ENCODE peak calls at places on chromosomes 13 and 19, in four cellular contexts. J, D, H and L are unnamed samples.

GRCh38 chr19:55670280-55671053 is 4.6 kb upstream of the EPN1 start:
- DNase-seq in J (no peak), D (peak), H (no peak), L (no peak)

GRCh38 chr19:48543121-48543710 is 8.8 kb upstream of the SULT2B1 start:
- DNase-seq in J (no peak), D (no peak), H (no peak), L (peak)

GRCh38 chr13:68982961-68983619 is 1124.5 kb upstream of the ATXN8OS start:
- DNase-seq in J (no peak), D (no peak), H (no peak), L (no peak)

GRCh38 chr13:111883571-111884343 is 183.2 kb upstream of the SOX1 start:
- DNase-seq in J (no peak), D (no peak), H (no peak), L (no peak)

GRCh38 chr19:35521124-35521743 is 6.9 kb downstream of the SBSN start:
- DNase-seq in J (no peak), D (no peak), H (no peak), L (no peak)

GRCh38 chr13:110228936-110229904 is 77.7 kb downstream of the COL4A1 start:
- DNase-seq in J (no peak), D (no peak), H (no peak), L (peak)

GRCh38 chr13:41544824-41545707 is 87.7 kb downstream of the RGCC start:
- DNase-seq in J (no peak), D (no peak), H (no peak), L (peak)

GRCh38 chr19:39253374-39254149 is 4.9 kb upstream of the IFNL4 start:
- DNase-seq in J (no peak), D (no peak), H (no peak), L (no peak)

GRCh38 chr13:75195479-75196111 is 286.4 kb downstream of the TBC1D4 start:
- DNase-seq in J (no peak), D (no peak), H (no peak), L (peak)

DNA sequence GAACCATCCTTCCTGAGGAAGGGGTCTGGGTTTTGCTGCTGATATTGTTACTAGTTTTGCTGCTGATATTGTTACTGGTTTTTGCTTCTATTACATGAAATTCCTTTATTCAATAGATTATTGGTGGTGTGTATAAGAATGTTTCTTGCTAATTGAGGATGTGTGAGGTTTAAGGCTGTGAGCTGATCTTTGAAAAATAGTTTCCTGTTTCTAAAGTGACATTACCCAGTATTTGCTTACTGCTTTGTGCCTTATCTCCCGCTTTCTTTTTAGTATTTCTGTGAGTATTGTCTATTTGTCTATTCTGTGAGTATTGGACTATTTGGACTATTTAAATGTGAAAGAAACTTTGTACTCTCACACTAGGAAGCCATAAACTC is 38.2 kb upstream of the C1QTNF9 start:
- DNase-seq in J (no peak), D (no peak), H (no peak), L (no peak)
- H3K4me3 ChIP-seq in J (no peak), D (no peak), H (peak), L (peak)

DNA sequence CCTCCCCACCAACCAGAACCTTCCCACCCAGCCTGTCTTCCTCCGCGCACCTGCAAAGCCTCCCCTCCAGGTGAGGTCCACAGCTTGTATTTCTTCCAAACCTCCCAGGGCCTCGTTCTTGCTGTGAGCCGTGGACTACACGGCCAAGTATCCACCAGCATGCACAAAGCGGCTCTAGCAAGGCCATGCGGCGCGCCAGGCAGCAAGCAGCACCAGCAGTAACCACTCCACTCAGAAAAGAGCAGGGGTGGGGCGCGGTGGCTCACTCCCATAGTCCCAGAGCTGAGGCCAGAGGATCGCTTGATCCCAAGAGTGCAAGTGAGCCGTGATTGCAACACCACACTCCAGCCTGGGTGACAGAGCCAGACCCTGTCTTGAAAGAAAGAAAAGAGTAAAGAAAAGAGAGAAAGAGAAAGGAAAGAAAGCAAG is 4.7 kb downstream of the CCDC8 start:
- DNase-seq in J (no peak), D (no peak), H (no peak), L (no peak)
- H3K4me3 ChIP-seq in J (no peak), D (no peak), H (peak), L (no peak)

GRCh38 chr13:74129500-74130144 is 4.6 kb downstream of the KLF12 start:
- DNase-seq in J (no peak), D (no peak), H (no peak), L (peak)
- H3K4me3 ChIP-seq in J (no peak), D (no peak), H (no peak), L (no peak)

GRCh38 chr19:46488551-46488950 is 7.1 kb downstream of the PNMA8B start:
- DNase-seq in J (no peak), D (no peak), H (no peak), L (no peak)

GRCh38 chr19:46486358-46486757 is 9.3 kb downstream of the PNMA8B start:
- DNase-seq in J (no peak), D (no peak), H (no peak), L (no peak)

GRCh38 chr19:46489445-46490272 is 6.0 kb downstream of the PNMA8B start:
- DNase-seq in J (no peak), D (peak), H (no peak), L (peak)

GRCh38 chr19:46487178-46487801 is 8.4 kb downstream of the PNMA8B start:
- DNase-seq in J (no peak), D (no peak), H (no peak), L (peak)

GRCh38 chr19:46487802-46488445 is 7.7 kb downstream of the PNMA8B start:
- DNase-seq in J (no peak), D (peak), H (no peak), L (peak)
- H3K4me3 ChIP-seq in J (peak), D (no peak), H (peak), L (peak)

GRCh38 chr19:45785097-45785496 is 2.8 kb upstream of the DMPK start:
- DNase-seq in J (no peak), D (no peak), H (no peak), L (no peak)

GRCh38 chr19:45782162-45782623 is at the start of gene DMPK:
- DNase-seq in J (no peak), D (no peak), H (no peak), L (peak)

GRCh38 chr19:45781282-45782161 is 768 bp downstream of the DMPK start:
- DNase-seq in J (no peak), D (no peak), H (no peak), L (no peak)

GRCh38 chr19:45784096-45784495 is 1.8 kb upstream of the DMPK start:
- DNase-seq in J (no peak), D (no peak), H (no peak), L (no peak)

DNA sequence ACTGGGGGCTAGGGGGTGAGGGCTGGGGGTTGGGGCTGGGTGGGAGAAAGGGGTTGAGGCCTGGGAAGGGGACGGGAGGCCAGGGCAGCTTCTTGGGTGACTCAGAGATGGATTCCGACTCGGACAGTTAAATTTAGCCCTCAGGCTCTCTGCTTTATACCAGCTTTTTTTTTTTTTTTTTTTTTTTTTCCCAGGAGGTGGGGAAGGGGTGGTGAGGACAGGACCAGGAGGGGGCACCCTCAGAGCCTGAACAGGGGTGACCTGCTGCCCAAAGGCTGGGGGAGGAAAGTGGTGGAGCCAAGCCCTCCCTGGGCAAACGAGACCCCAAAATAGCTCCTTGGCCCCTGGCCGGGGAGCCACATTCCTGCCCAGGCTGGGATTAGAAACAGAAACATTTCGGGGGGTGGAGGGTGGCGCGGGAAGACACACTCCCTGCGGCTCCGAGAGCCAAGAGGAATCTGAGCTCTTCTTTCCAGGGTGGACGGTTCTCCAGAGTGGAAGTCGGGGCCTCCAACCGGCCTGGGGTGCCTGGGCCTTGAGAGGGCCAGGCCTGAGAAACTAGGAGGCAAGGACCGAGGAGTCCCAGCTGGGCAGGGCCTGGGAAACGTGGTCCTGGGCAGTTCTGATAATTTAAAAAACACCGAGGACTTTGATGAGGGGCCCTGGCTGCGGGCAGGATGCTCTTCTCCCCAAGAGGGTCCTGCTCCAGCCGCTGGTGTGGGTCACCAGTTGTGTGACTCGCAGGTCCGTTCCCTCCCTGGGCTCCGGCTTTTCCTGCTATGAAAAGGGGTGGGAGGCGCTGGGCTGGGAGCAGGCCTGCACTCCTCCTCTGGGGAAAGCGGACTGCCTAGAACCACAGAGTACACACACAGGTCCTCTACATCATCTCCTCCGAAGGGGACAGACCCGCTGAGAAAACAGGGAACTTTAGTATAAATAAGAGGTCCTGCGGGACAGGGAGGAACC is 813 bp upstream of the DMPK start:
- DNase-seq in J (peak), D (no peak), H (no peak), L (peak)
- H3K4me3 ChIP-seq in J (peak), D (no peak), H (peak), L (peak)